ENCODE peak calls at places on chromosomes 11 and 22, in five cellular contexts. Y, S, O, H and X are unnamed samples.

GRCh38 chr11:117427356-117427874 is 99.8 kb downstream of the CEP164 start:
- DNase-seq in S (no peak), Y (no peak), H (no peak), O (no peak), X (no peak)

GRCh38 chr22:46487318-46487717 is 50.1 kb downstream of the CELSR1 start:
- DNase-seq in H (no peak), Y (no peak), S (no peak), O (no peak), X (no peak)

GRCh38 chr11:10323793-10324170 is 18.9 kb downstream of the ADM start:
- DNase-seq in H (no peak), S (no peak), Y (peak; percentile 55), O (no peak), X (no peak)

GRCh38 chr11:3879216-3879966 is 23.9 kb downstream of the STIM1 start:
- DNase-seq in H (no peak), O (no peak), S (no peak), Y (no peak), X (no peak)

GRCh38 chr22:31509041-31509440 is 12.7 kb downstream of the SFI1 start:
- DNase-seq in O (no peak), S (no peak), Y (no peak), H (no peak), X (no peak)

GRCh38 chr11:111659201-111659600 is 57.0 kb downstream of the SIK2 start:
- DNase-seq in Y (no peak), O (no peak), S (no peak), H (no peak), X (no peak)

GRCh38 chr11:94948070-94948617 is 25.2 kb downstream of the CWC15 start:
- DNase-seq in O (no peak), H (no peak), Y (peak; percentile 48), S (no peak), X (no peak)

GRCh38 chr11:87445002-87445401 is 407.3 kb downstream of the TMEM135 start:
- DNase-seq in Y (peak; percentile 40), O (no peak), S (no peak), H (no peak), X (no peak)

GRCh38 chr11:47394322-47395224 is 13.8 kb upstream of the SLC39A13 start:
- DNase-seq in O (no peak), Y (peak; percentile 73), H (no peak), S (no peak), X (no peak)

GRCh38 chr11:112085822-112086421 is 634 bp downstream of the TIMM8B start:
- DNase-seq in S (no peak), O (peak; percentile 28), H (peak; percentile 0), Y (peak; percentile 31), X (no peak)

GRCh38 chr22:43476341-43476740 is 64.5 kb downstream of the MPPED1 start:
- DNase-seq in O (no peak), H (no peak), Y (no peak), S (no peak), X (no peak)

GRCh38 chr11:76615950-76616349 is 54.6 kb downstream of the LRRC32 start:
- DNase-seq in H (no peak), O (no peak), S (no peak), Y (peak; percentile 91), X (no peak)

GRCh38 chr11:113014731-113015455 is 53.7 kb downstream of the NCAM1 start:
- DNase-seq in S (peak; percentile 10), Y (peak; percentile 8), H (no peak), O (no peak), X (no peak)

GRCh38 chr11:134418119-134418840 is 6.2 kb upstream of the B3GAT1 start:
- DNase-seq in O (no peak), Y (peak; percentile 24), S (peak; percentile 67), H (no peak), X (peak; percentile 33)

GRCh38 chr11:77003954-77004353 is 30.2 kb upstream of the B3GNT6 start:
- DNase-seq in O (no peak), Y (no peak), S (no peak), H (no peak), X (no peak)

GRCh38 chr11:126809514-126810289 is 190.9 kb downstream of the KIRREL3 start:
- DNase-seq in S (no peak), Y (no peak), H (no peak), O (no peak), X (no peak)

GRCh38 chr22:28329582-28330073 is 350.0 kb downstream of the TTC28 start:
- DNase-seq in S (no peak), Y (peak; percentile 76), O (no peak), H (no peak), X (no peak)

GRCh38 chr11:90701040-90701439 is 478.2 kb upstream of the CHORDC1 start:
- DNase-seq in O (no peak), H (no peak), S (no peak), Y (no peak), X (no peak)

GRCh38 chr11:67024966-67025365 is 2.0 kb downstream of the SYT12 start:
- DNase-seq in Y (no peak), O (no peak), S (no peak), H (no peak), X (no peak)

GRCh38 chr22:43550024-43550620 is 138.3 kb downstream of the MPPED1 start:
- DNase-seq in Y (no peak), O (no peak), H (no peak), S (no peak), X (peak; percentile 6)

GRCh38 chr11:37988031-37988430 is 1390.0 kb upstream of the RAG2 start:
- DNase-seq in Y (peak; percentile 99), H (no peak), O (no peak), S (no peak), X (no peak)

GRCh38 chr11:16978021-16978370 is 36.2 kb downstream of the PLEKHA7 start:
- DNase-seq in S (no peak), O (no peak), H (no peak), Y (no peak), X (no peak)

DNA sequence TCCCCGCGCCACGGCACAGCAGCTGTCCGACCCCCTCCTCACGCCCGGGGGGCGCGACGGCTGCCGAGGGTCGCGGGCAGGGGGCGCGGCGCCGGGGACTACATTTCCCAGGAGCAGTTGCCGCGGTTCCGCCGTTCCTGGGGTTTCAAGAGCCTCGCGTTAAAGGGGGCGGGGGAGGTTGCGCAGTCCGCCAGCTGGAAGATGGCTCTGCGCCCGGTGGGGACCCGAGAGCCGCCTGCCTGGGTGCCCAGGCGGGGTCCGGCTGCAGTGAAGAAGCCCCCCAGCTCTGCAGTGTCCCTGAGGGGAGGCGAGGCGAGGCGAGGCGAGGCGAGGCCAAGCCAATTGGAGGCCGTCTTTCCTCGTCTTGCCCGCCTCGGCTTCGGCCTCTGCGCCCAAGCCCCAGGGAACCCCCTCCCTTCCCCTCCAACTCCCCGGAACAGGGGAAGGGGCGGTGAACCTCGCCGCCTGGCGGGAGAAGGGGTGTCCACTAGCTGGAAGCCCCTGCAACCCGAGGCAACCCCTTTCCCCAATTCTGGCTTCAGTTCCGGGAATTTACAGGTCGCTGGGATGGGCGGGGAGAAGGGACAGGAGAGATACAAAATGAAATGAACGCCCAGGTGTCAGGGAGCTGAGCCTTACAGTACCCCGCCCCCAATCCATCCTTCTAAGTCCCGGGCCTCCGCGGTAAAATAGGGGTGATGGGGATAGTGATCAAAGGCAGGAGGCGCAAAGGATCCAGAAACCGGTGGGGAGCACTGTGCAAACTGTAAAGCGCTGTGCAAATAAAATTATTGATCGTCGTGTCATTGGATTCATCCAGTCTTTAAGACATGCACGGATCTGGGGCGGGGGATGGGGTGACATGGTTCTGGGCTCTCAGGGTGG is 5.2 kb upstream of the GCAT start:
- DNase-seq in O (no peak), H (peak; percentile 65), Y (peak; percentile 59), S (peak; percentile 81), X (peak; percentile 51)
- TF ChIP-seq CTCF in O (no peak), H (peak; percentile 12), Y (no peak), S (no peak), X (peak; percentile 33)

GRCh38 chr11:57568330-57568766 is 876 bp upstream of the UBE2L6 start:
- DNase-seq in O (peak; percentile 47), Y (peak; percentile 81), S (peak; percentile 90), H (peak; percentile 85), X (no peak)

GRCh38 chr11:57567210-57567511 is 311 bp downstream of the UBE2L6 start:
- DNase-seq in Y (peak; percentile 14), O (no peak), S (no peak), H (no peak), X (no peak)

GRCh38 chr11:57567512-57568329 is at the start of gene UBE2L6:
- DNase-seq in O (no peak), Y (no peak), S (peak; percentile 71), H (peak; percentile 63), X (peak; percentile 82)

GRCh38 chr11:57566035-57566504 is 1.4 kb downstream of the UBE2L6 start:
- DNase-seq in Y (peak; percentile 44), O (no peak), H (peak; percentile 23), S (no peak), X (no peak)

GRCh38 chr11:57566564-57567209 is 785 bp downstream of the UBE2L6 start:
- DNase-seq in Y (no peak), O (no peak), H (no peak), S (no peak), X (no peak)
- TF ChIP-seq CTCF in Y (no peak), O (no peak), H (no peak), S (no peak), X (no peak)

GRCh38 chr11:36273110-36273509 is 16.1 kb downstream of the COMMD9 start:
- DNase-seq in H (no peak), S (no peak), O (no peak), Y (no peak), X (no peak)

GRCh38 chr11:36265793-36266628 is 23.2 kb downstream of the COMMD9 start:
- DNase-seq in S (peak; percentile 77), Y (peak; percentile 60), O (no peak), H (peak; percentile 64), X (peak; percentile 51)

GRCh38 chr11:36266767-36267166 is 22.5 kb downstream of the COMMD9 start:
- DNase-seq in O (no peak), Y (no peak), S (no peak), H (no peak), X (no peak)

GRCh38 chr11:36268337-36268931 is 20.8 kb downstream of the COMMD9 start:
- DNase-seq in S (no peak), Y (no peak), O (no peak), H (no peak), X (no peak)

DNA sequence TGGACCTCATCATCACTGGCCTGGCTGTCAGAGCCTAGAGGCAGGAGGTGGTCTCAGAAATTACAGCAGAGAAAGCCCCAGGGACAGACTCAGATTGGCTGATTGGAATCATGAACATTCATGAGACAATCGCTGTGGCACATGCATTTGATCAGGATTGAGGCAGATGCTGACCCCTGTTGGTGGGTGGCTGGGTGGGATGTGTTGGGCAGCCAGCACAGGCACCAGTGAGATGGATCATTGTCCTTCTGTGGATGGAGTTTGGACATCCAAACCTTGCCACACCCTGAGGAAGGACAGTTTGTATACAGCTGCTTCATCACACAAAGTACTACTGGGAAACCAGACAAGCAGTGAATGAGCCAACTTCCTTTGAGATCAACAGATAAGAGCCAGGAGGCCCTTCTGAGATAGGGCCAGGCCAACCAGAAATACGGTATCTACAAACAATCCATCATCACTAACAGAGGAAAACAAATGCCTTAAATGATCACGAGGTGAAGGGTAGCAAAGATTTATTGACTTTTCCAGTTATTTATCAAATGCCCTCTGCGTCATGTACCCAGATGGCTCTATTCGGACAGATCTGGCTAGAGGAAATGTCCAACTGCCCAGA is 17.3 kb downstream of the COMMD9 start:
- DNase-seq in H (no peak), Y (no peak), O (no peak), S (no peak), X (no peak)
- TF ChIP-seq CTCF in H (no peak), Y (no peak), O (no peak), S (no peak), X (no peak)

DNA sequence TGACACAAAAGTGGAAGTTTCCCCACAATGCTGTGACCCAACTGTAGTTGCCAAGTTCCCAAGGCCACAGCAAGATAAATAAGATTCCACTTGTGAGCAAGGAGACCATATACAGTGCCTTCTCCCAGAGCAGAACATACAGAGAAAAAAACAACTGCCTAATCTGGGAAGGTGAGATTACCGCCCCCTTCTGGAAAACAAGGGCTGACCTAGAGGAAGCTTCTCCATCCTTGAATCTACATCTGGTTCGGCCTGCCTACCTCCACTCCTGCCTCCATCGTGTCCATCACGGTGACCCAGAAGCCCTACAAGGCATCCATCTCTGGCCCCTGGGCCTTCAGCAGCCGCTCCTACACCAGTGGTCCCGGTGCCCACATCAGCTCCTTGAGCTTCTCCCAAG is 6.1 kb upstream of the RNASEH2C start:
- DNase-seq in O (no peak), S (no peak), Y (no peak), H (no peak), X (no peak)
- TF ChIP-seq CTCF in O (no peak), S (no peak), Y (peak; percentile 18), H (no peak), X (no peak)